ENCODE peak calls at places on chromosomes 11 and 22, in seven cellular contexts. J is vagina, A is upper lobe of right lung, U is ovary, K is right cardiac atrium, Y is lung, N is epithelial cell of prostate. G is an unnamed sample.

GRCh38 chr11:116421529-116422185 is 351.1 kb downstream of the BUD13 start:
- DNase-seq in J (no peak), A (no peak), U (no peak), K (no peak), Y (no peak), N (no peak), G (no peak)

GRCh38 chr22:50357756-50358155 is 14.6 kb downstream of the PPP6R2 start:
- DNase-seq in J (no peak), A (no peak), U (no peak), K (no peak), Y (no peak), N (no peak), G (no peak)

GRCh38 chr11:126918556-126918955 is 82.0 kb downstream of the KIRREL3 start:
- DNase-seq in J (no peak), A (no peak), U (no peak), K (no peak), Y (no peak), N (no peak), G (no peak)

GRCh38 chr11:44774131-44774530 is 47.4 kb downstream of the TSPAN18 start:
- DNase-seq in J (no peak), A (no peak), U (no peak), K (peak), Y (no peak), N (no peak), G (peak)

GRCh38 chr11:65642014-65642671 is 4.2 kb downstream of the SIPA1 start:
- DNase-seq in J (no peak), A (no peak), U (no peak), K (no peak), Y (no peak), N (no peak), G (peak)

GRCh38 chr11:102391549-102392237 is 44.7 kb downstream of the BIRC2 start:
- DNase-seq in J (no peak), A (no peak), U (no peak), K (no peak), Y (no peak), N (no peak), G (no peak)

GRCh38 chr11:9280655-9281301 is 15.6 kb upstream of the DENND5A start:
- DNase-seq in J (peak), A (no peak), U (no peak), K (no peak), Y (no peak), N (peak), G (no peak)

GRCh38 chr11:40797981-40798380 is 661.5 kb downstream of the LRRC4C start:
- DNase-seq in J (no peak), A (no peak), U (no peak), K (no peak), Y (no peak), N (no peak), G (no peak)

GRCh38 chr11:104973616-104974015 is 5.2 kb upstream of the CASP4 start:
- DNase-seq in J (no peak), A (no peak), U (no peak), K (no peak), Y (no peak), N (no peak), G (no peak)

GRCh38 chr22:27609411-27610029 is 192.0 kb downstream of the MN1 start:
- DNase-seq in J (no peak), A (peak), U (no peak), K (no peak), Y (no peak), N (no peak), G (peak)

GRCh38 chr11:134725939-134726639 is 314.0 kb upstream of the B3GAT1 start:
- DNase-seq in J (no peak), A (no peak), U (no peak), K (no peak), Y (no peak), N (no peak), G (peak)

GRCh38 chr11:86999859-87000753 is 37.6 kb upstream of the TMEM135 start:
- DNase-seq in J (no peak), A (no peak), U (no peak), K (peak), Y (peak), N (no peak), G (no peak)

GRCh38 chr11:12224537-12224893 is 114.1 kb downstream of the MICAL2 start:
- DNase-seq in J (no peak), A (peak), U (no peak), K (peak), Y (peak), N (no peak), G (peak)

GRCh38 chr11:123580557-123581275 is 73.7 kb downstream of the SCN3B start:
- DNase-seq in J (no peak), A (peak), U (peak), K (peak), Y (peak), N (no peak), G (peak)

GRCh38 chr22:27501191-27501936 is 300.2 kb downstream of the MN1 start:
- DNase-seq in J (no peak), A (no peak), U (no peak), K (no peak), Y (no peak), N (no peak), G (no peak)

GRCh38 chr22:29093501-29093921 is 20.7 kb downstream of the KREMEN1 start:
- DNase-seq in J (no peak), A (no peak), U (peak), K (no peak), Y (no peak), N (no peak), G (no peak)

GRCh38 chr11:108220721-108221346 is 1.6 kb downstream of the NPAT start:
- DNase-seq in J (no peak), A (no peak), U (no peak), K (no peak), Y (no peak), N (no peak), G (no peak)

GRCh38 chr11:76805206-76805913 is 22.2 kb downstream of the TSKU start:
- DNase-seq in J (peak), A (peak), U (no peak), K (peak), Y (peak), N (no peak), G (peak)

GRCh38 chr11:19200410-19201201 is 1.2 kb downstream of the CSRP3 start:
- DNase-seq in J (no peak), A (no peak), U (no peak), K (peak), Y (no peak), N (peak), G (no peak)

GRCh38 chr11:110000045-110000502 is 93.1 kb upstream of the ZC3H12C start:
- DNase-seq in J (no peak), A (no peak), U (no peak), K (no peak), Y (no peak), N (peak), G (no peak)

GRCh38 chr11:113896156-113896879 is 8.3 kb upstream of the HTR3B start:
- DNase-seq in J (no peak), A (no peak), U (no peak), K (peak), Y (no peak), N (no peak), G (no peak)

GRCh38 chr22:33680632-33681031 is 239.6 kb downstream of the LARGE1 start:
- DNase-seq in J (no peak), A (no peak), U (no peak), K (no peak), Y (no peak), N (no peak), G (no peak)

GRCh38 chr11:129282634-129283033 is 90.5 kb upstream of the ARHGAP32 start:
- DNase-seq in J (no peak), A (no peak), U (no peak), K (no peak), Y (no peak), N (no peak), G (no peak)

GRCh38 chr11:57278721-57279095 is 41.7 kb upstream of the APLNR start:
- DNase-seq in J (no peak), A (no peak), U (no peak), K (no peak), Y (no peak), N (no peak), G (no peak)

GRCh38 chr11:88979641-88980040 is 86.1 kb downstream of the GRM5 start:
- DNase-seq in J (no peak), A (no peak), U (no peak), K (no peak), Y (no peak), N (peak), G (no peak)

GRCh38 chr11:36409152-36409713 is 100.8 kb downstream of the TRAF6 start:
- DNase-seq in J (no peak), A (no peak), U (no peak), K (no peak), Y (no peak), N (no peak), G (no peak)

GRCh38 chr22:24429411-24430365 is 2.3 kb downstream of the ADORA2A start:
- DNase-seq in J (no peak), A (peak), U (no peak), K (peak), Y (no peak), N (peak), G (peak)

GRCh38 chr11:2468363-2469240 is 23.8 kb downstream of the KCNQ1 start:
- DNase-seq in J (peak), A (peak), U (no peak), K (no peak), Y (no peak), N (no peak), G (no peak)

GRCh38 chr11:90288207-90288821 is 65.5 kb upstream of the CHORDC1 start:
- DNase-seq in J (no peak), A (no peak), U (no peak), K (no peak), Y (no peak), N (no peak), G (no peak)

GRCh38 chr22:45271667-45272188 is 13.0 kb upstream of the UPK3A start:
- DNase-seq in J (no peak), A (no peak), U (no peak), K (peak), Y (no peak), N (no peak), G (no peak)

GRCh38 chr22:35312198-35313059 is 12.7 kb downstream of the TOM1 start:
- DNase-seq in J (no peak), A (peak), U (no peak), K (no peak), Y (no peak), N (no peak), G (peak)
- H3K27ac ChIP-seq in J (peak), A (no peak), U (no peak), K (peak), Y (peak), N (peak), G (peak)

DNA sequence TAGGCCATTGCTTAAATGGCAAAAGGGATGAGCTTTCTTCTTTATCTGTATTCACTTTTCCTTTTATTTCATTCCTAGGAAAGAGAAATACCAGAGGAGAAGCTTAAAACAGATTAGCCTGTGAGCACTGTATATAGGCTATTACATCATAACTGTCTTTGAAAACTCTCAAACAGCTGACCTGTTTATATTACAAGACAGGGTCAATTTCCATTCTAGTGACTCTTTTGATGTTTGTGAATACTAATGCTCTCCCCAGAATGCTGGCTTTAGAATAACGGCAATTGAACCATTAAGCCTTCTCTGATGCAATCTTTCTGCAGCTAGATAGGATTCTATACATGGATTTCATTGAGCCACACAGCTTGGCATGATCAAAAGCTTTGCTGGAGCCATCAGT is 122.8 kb upstream of the FAT3 start:
- DNase-seq in J (no peak), A (no peak), U (no peak), K (no peak), Y (no peak), N (no peak), G (no peak)
- H3K27ac ChIP-seq in J (no peak), A (no peak), U (no peak), K (no peak), Y (no peak), N (no peak), G (no peak)

DNA sequence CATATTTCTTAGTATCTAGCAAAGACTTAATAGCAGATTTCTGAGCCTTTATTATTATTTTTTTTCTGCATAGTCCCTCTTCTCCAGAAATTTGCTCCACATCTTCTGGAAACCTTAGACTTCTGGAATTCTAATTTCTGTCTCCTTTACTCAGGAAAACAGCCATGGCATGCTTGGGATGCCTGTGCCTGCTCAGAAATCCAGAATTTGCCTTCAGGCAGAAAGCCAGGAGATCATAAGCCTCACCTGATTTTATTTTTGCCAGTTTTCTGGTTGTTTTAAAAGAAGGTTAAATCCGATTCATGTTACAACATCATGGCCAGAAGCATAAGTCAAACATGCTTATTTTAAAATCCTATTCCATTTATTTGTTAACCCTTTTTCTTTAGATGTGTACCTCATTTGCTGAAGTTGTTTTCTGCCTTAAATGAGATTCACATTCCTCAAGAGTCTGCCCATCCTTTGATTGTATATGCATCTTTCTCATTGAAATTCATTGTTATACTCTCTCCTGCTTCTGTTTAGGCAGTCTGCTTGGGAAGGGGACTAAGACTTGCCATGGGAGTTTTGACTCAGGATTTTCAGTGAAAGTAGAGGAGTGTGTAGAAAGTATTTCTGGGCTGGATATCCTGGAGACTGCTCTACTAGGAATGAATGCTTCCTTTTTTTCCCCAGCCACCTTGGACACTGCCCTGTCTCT is 37.1 kb downstream of the SIK2 start:
- DNase-seq in J (no peak), A (no peak), U (no peak), K (no peak), Y (no peak), N (no peak), G (no peak)
- H3K27ac ChIP-seq in J (no peak), A (no peak), U (no peak), K (no peak), Y (no peak), N (no peak), G (no peak)

DNA sequence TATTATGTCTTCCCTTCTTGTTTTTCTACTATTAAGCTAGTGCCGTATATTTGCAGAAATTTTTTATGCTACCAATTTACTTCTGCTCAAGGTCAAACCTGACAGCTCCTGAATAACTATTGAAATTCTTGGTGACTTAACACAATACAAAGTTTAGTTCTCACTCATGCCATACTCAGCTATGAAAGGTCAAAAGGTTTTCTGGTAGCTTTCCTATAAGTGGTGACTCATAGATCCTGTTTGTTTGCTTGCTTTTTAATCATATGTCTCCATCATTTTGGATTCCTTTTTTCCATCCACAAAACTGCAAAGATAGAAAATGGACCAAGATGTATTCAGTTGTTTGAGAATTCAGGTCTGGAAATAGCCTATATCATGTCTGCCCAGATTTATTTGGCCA is 855.8 kb upstream of the LRRC4C start:
- DNase-seq in J (no peak), A (no peak), U (no peak), K (no peak), Y (no peak), N (no peak), G (no peak)
- H3K27ac ChIP-seq in J (no peak), A (no peak), U (no peak), K (no peak), Y (no peak), N (no peak), G (no peak)

GRCh38 chr22:49010086-49010863 is 817.4 kb downstream of the BRD1 start:
- DNase-seq in J (no peak), A (peak), U (no peak), K (peak), Y (no peak), N (no peak), G (peak)
- H3K27ac ChIP-seq in J (no peak), A (no peak), U (no peak), K (no peak), Y (no peak), N (no peak), G (no peak)

GRCh38 chr11:68002575-68002942 is 1.3 kb downstream of the UNC93B1 start:
- DNase-seq in J (no peak), A (no peak), U (no peak), K (peak), Y (no peak), N (no peak), G (peak)

GRCh38 chr11:68004551-68005335 is 846 bp upstream of the UNC93B1 start:
- DNase-seq in J (no peak), A (no peak), U (no peak), K (no peak), Y (no peak), N (no peak), G (no peak)

GRCh38 chr11:68002943-68003845 is 703 bp downstream of the UNC93B1 start:
- DNase-seq in J (no peak), A (peak), U (no peak), K (peak), Y (peak), N (no peak), G (peak)

GRCh38 chr11:68006606-68007166 is 2.8 kb upstream of the UNC93B1 start:
- DNase-seq in J (no peak), A (no peak), U (no peak), K (no peak), Y (no peak), N (no peak), G (no peak)

DNA sequence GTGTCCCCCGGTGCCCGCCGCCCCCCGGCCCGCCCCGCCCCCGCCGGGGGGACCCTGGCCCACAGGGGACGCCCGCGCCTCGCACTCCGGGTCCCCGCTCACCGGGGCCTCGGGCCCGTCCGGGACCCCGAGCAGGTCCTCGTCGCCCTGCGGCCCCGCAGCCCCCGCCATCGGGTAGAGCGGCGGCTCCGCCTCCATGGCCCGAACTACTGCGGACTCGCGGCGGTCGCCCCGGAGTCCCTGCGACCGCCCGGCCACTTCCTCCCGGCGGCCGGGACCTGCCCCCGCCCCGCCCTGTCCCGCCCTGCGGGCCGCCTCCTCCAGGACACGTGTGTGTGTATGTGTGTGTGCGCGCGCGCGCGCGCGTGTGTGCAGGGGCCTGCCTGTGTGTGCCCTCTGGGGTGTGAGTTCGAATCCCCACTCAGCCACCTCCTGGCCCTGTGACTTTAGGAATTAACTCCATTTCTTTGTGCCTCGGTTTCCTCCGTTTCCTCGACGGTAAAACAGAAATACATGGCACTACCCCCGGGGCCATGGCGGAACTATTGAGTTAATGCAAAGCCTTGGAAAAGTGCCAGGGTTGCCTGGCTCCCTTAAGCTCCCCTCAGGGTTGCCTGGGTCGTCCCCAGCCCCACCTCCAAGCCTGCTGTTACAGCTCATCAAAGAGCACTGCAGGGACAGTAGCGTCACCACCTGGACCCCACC is at the start of gene UNC93B1:
- DNase-seq in J (no peak), A (peak), U (peak), K (peak), Y (peak), N (no peak), G (peak)
- H3K27ac ChIP-seq in J (peak), A (peak), U (peak), K (no peak), Y (peak), N (no peak), G (peak)

DNA sequence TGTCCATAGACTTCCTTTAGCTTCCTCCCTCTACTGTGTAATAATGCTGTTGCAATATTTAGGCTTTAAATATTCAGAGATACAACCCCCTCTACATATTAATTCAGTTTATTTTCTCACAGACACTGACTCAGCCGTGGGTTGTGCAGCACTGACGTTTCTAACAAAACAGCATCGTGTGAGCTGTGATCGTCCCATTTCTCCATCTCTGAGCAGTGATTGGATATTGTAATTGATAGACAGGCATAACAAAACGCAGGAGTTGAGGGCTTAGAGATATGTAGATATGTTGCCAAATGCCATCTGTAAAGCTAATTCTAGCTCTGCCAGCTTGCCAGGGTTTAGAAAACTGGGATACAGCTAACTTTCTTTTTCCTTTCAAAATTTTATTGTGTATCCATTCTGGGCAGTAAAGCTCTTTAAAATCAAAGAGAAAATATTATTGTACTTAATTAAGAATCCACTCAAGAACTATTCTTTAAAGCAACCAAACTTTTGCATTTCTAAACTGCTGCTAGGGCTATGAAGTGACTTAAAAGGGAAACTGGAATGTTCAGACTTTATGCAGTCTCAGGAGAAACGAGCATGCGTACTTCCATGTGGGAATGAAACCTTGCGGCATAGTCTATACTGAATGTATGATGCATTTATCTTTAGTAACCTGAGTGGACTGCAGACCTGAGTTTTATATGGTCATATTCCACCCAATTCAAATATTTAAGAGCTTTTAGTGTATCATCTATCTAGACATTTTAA is 22.7 kb downstream of the BTBD10 start:
- DNase-seq in J (no peak), A (no peak), U (no peak), K (no peak), Y (peak), N (peak), G (no peak)
- H3K27ac ChIP-seq in J (peak), A (peak), U (no peak), K (peak), Y (no peak), N (peak), G (peak)